ENCODE peak calls at places on chromosomes 16 and 17, in eight cellular contexts. One of them, this sample, is unnamed.

GRCh38 chr17:64243340-64243739 is 19.7 kb downstream of the TEX2 start:
- DNase-seq in RWPE1: no peak
- DNase-seq in GM03348: no peak
- DNase-seq in stimulated activated CD8-positive, alpha-beta memory T cell treated with anti-CD3 and anti-CD28 coated beads, Interleukin-15, amount 100 ng/mL, for 24 hours: no peak
- DNase-seq in aorta: no peak
- DNase-seq in HFFc6: no peak
- DNase-seq in NCI-H1930: no peak
- DNase-seq in M059J: no peak
- DNase-seq in this sample: no peak

GRCh38 chr16:67538666-67539101 is 10.1 kb downstream of the RIPOR1 start:
- DNase-seq in RWPE1: no peak
- DNase-seq in GM03348: no peak
- DNase-seq in stimulated activated CD8-positive, alpha-beta memory T cell treated with anti-CD3 and anti-CD28 coated beads, Interleukin-15, amount 100 ng/mL, for 24 hours: no peak
- DNase-seq in aorta: no peak
- DNase-seq in HFFc6: no peak
- DNase-seq in NCI-H1930: no peak
- DNase-seq in M059J: peak; percentile 68
- DNase-seq in this sample: no peak

GRCh38 chr16:77540656-77541055 is 105.8 kb upstream of the ADAMTS18 start:
- DNase-seq in RWPE1: no peak
- DNase-seq in GM03348: no peak
- DNase-seq in stimulated activated CD8-positive, alpha-beta memory T cell treated with anti-CD3 and anti-CD28 coated beads, Interleukin-15, amount 100 ng/mL, for 24 hours: no peak
- DNase-seq in aorta: no peak
- DNase-seq in HFFc6: no peak
- DNase-seq in NCI-H1930: no peak
- DNase-seq in M059J: peak; percentile 96
- DNase-seq in this sample: no peak

GRCh38 chr17:17425591-17425990 is 51.2 kb upstream of the MED9 start:
- DNase-seq in RWPE1: no peak
- DNase-seq in GM03348: no peak
- DNase-seq in stimulated activated CD8-positive, alpha-beta memory T cell treated with anti-CD3 and anti-CD28 coated beads, Interleukin-15, amount 100 ng/mL, for 24 hours: no peak
- DNase-seq in aorta: no peak
- DNase-seq in HFFc6: no peak
- DNase-seq in NCI-H1930: no peak
- DNase-seq in M059J: peak; percentile 71
- DNase-seq in this sample: no peak

GRCh38 chr16:62602790-62603189 is 566.6 kb upstream of the CDH8 start:
- DNase-seq in RWPE1: no peak
- DNase-seq in GM03348: no peak
- DNase-seq in stimulated activated CD8-positive, alpha-beta memory T cell treated with anti-CD3 and anti-CD28 coated beads, Interleukin-15, amount 100 ng/mL, for 24 hours: no peak
- DNase-seq in aorta: no peak
- DNase-seq in HFFc6: no peak
- DNase-seq in NCI-H1930: no peak
- DNase-seq in M059J: no peak
- DNase-seq in this sample: no peak

GRCh38 chr17:72122668-72123495 is 2.1 kb downstream of the SOX9 start:
- DNase-seq in RWPE1: peak; percentile 20
- DNase-seq in GM03348: peak; percentile 79
- DNase-seq in stimulated activated CD8-positive, alpha-beta memory T cell treated with anti-CD3 and anti-CD28 coated beads, Interleukin-15, amount 100 ng/mL, for 24 hours: no peak
- DNase-seq in aorta: peak; percentile 78
- DNase-seq in HFFc6: peak; percentile 15
- DNase-seq in NCI-H1930: no peak
- DNase-seq in M059J: no peak
- DNase-seq in this sample: no peak

GRCh38 chr16:13923703-13924298 is 3.8 kb downstream of the ERCC4 start:
- DNase-seq in RWPE1: peak; percentile 36
- DNase-seq in GM03348: peak; percentile 65
- DNase-seq in stimulated activated CD8-positive, alpha-beta memory T cell treated with anti-CD3 and anti-CD28 coated beads, Interleukin-15, amount 100 ng/mL, for 24 hours: no peak
- DNase-seq in aorta: no peak
- DNase-seq in HFFc6: peak; percentile 51
- DNase-seq in NCI-H1930: peak; percentile 44
- DNase-seq in M059J: peak; percentile 56
- DNase-seq in this sample: peak; percentile 22

GRCh38 chr16:49278944-49279725 is 2.5 kb downstream of the CBLN1 start:
- DNase-seq in RWPE1: no peak
- DNase-seq in GM03348: no peak
- DNase-seq in stimulated activated CD8-positive, alpha-beta memory T cell treated with anti-CD3 and anti-CD28 coated beads, Interleukin-15, amount 100 ng/mL, for 24 hours: no peak
- DNase-seq in aorta: no peak
- DNase-seq in HFFc6: no peak
- DNase-seq in NCI-H1930: no peak
- DNase-seq in M059J: no peak
- DNase-seq in this sample: no peak

GRCh38 chr17:58301504-58302150 is 20.9 kb upstream of the MPO start:
- DNase-seq in RWPE1: no peak
- DNase-seq in GM03348: no peak
- DNase-seq in stimulated activated CD8-positive, alpha-beta memory T cell treated with anti-CD3 and anti-CD28 coated beads, Interleukin-15, amount 100 ng/mL, for 24 hours: no peak
- DNase-seq in aorta: no peak
- DNase-seq in HFFc6: no peak
- DNase-seq in NCI-H1930: no peak
- DNase-seq in M059J: no peak
- DNase-seq in this sample: no peak

GRCh38 chr17:8138366-8138671 is 13.9 kb downstream of the PER1 start:
- DNase-seq in RWPE1: no peak
- DNase-seq in GM03348: no peak
- DNase-seq in stimulated activated CD8-positive, alpha-beta memory T cell treated with anti-CD3 and anti-CD28 coated beads, Interleukin-15, amount 100 ng/mL, for 24 hours: no peak
- DNase-seq in aorta: no peak
- DNase-seq in HFFc6: no peak
- DNase-seq in NCI-H1930: no peak
- DNase-seq in M059J: no peak
- DNase-seq in this sample: no peak

GRCh38 chr17:17749025-17749772 is 67.9 kb downstream of the RAI1 start:
- DNase-seq in RWPE1: no peak
- DNase-seq in GM03348: no peak
- DNase-seq in stimulated activated CD8-positive, alpha-beta memory T cell treated with anti-CD3 and anti-CD28 coated beads, Interleukin-15, amount 100 ng/mL, for 24 hours: no peak
- DNase-seq in aorta: no peak
- DNase-seq in HFFc6: no peak
- DNase-seq in NCI-H1930: no peak
- DNase-seq in M059J: no peak
- DNase-seq in this sample: no peak

GRCh38 chr17:559699-560378 is 154.8 kb downstream of the VPS53 start:
- DNase-seq in RWPE1: peak; percentile 62
- DNase-seq in GM03348: peak; percentile 87
- DNase-seq in stimulated activated CD8-positive, alpha-beta memory T cell treated with anti-CD3 and anti-CD28 coated beads, Interleukin-15, amount 100 ng/mL, for 24 hours: no peak
- DNase-seq in aorta: peak; percentile 76
- DNase-seq in HFFc6: peak; percentile 93
- DNase-seq in NCI-H1930: no peak
- DNase-seq in M059J: peak; percentile 97
- DNase-seq in this sample: no peak

GRCh38 chr17:78878871-78879270 is 24.1 kb downstream of the CEP295NL start:
- DNase-seq in RWPE1: no peak
- DNase-seq in GM03348: no peak
- DNase-seq in stimulated activated CD8-positive, alpha-beta memory T cell treated with anti-CD3 and anti-CD28 coated beads, Interleukin-15, amount 100 ng/mL, for 24 hours: no peak
- DNase-seq in aorta: no peak
- DNase-seq in HFFc6: no peak
- DNase-seq in NCI-H1930: no peak
- DNase-seq in M059J: no peak
- DNase-seq in this sample: no peak

GRCh38 chr16:48235058-48235555 is 9.0 kb upstream of the LONP2 start:
- DNase-seq in RWPE1: no peak
- DNase-seq in GM03348: no peak
- DNase-seq in stimulated activated CD8-positive, alpha-beta memory T cell treated with anti-CD3 and anti-CD28 coated beads, Interleukin-15, amount 100 ng/mL, for 24 hours: no peak
- DNase-seq in aorta: no peak
- DNase-seq in HFFc6: no peak
- DNase-seq in NCI-H1930: no peak
- DNase-seq in M059J: no peak
- DNase-seq in this sample: no peak

GRCh38 chr17:75625813-75626486 is 7.3 kb upstream of the SMIM5 start:
- DNase-seq in RWPE1: peak; percentile 32
- DNase-seq in GM03348: peak; percentile 69
- DNase-seq in stimulated activated CD8-positive, alpha-beta memory T cell treated with anti-CD3 and anti-CD28 coated beads, Interleukin-15, amount 100 ng/mL, for 24 hours: no peak
- DNase-seq in aorta: no peak
- DNase-seq in HFFc6: no peak
- DNase-seq in NCI-H1930: peak; percentile 40
- DNase-seq in M059J: no peak
- DNase-seq in this sample: no peak

GRCh38 chr17:64155751-64156544 is 26.0 kb upstream of the ERN1 start:
- DNase-seq in RWPE1: no peak
- DNase-seq in GM03348: no peak
- DNase-seq in stimulated activated CD8-positive, alpha-beta memory T cell treated with anti-CD3 and anti-CD28 coated beads, Interleukin-15, amount 100 ng/mL, for 24 hours: no peak
- DNase-seq in aorta: no peak
- DNase-seq in HFFc6: no peak
- DNase-seq in NCI-H1930: no peak
- DNase-seq in M059J: no peak
- DNase-seq in this sample: no peak

GRCh38 chr17:75473246-75473645 is 16.8 kb downstream of the TMEM94 start:
- DNase-seq in RWPE1: no peak
- DNase-seq in GM03348: no peak
- DNase-seq in stimulated activated CD8-positive, alpha-beta memory T cell treated with anti-CD3 and anti-CD28 coated beads, Interleukin-15, amount 100 ng/mL, for 24 hours: no peak
- DNase-seq in aorta: no peak
- DNase-seq in HFFc6: no peak
- DNase-seq in NCI-H1930: no peak
- DNase-seq in M059J: no peak
- DNase-seq in this sample: no peak

GRCh38 chr16:2039286-2040030 is 8.2 kb downstream of the NTHL1 start:
- DNase-seq in RWPE1: no peak
- DNase-seq in GM03348: peak; percentile 77
- DNase-seq in stimulated activated CD8-positive, alpha-beta memory T cell treated with anti-CD3 and anti-CD28 coated beads, Interleukin-15, amount 100 ng/mL, for 24 hours: no peak
- DNase-seq in aorta: no peak
- DNase-seq in HFFc6: peak; percentile 74
- DNase-seq in NCI-H1930: peak; percentile 26
- DNase-seq in M059J: peak; percentile 72
- DNase-seq in this sample: no peak

GRCh38 chr16:66662445-66663194 is 33.9 kb downstream of the CMTM4 start:
- DNase-seq in RWPE1: peak; percentile 53
- DNase-seq in GM03348: peak; percentile 60
- DNase-seq in stimulated activated CD8-positive, alpha-beta memory T cell treated with anti-CD3 and anti-CD28 coated beads, Interleukin-15, amount 100 ng/mL, for 24 hours: no peak
- DNase-seq in aorta: no peak
- DNase-seq in HFFc6: peak; percentile 30
- DNase-seq in NCI-H1930: no peak
- DNase-seq in M059J: peak; percentile 48
- DNase-seq in this sample: no peak

GRCh38 chr16:85564277-85565051 is 48.7 kb upstream of the GSE1 start:
- DNase-seq in RWPE1: no peak
- DNase-seq in GM03348: no peak
- DNase-seq in stimulated activated CD8-positive, alpha-beta memory T cell treated with anti-CD3 and anti-CD28 coated beads, Interleukin-15, amount 100 ng/mL, for 24 hours: no peak
- DNase-seq in aorta: no peak
- DNase-seq in HFFc6: no peak
- DNase-seq in NCI-H1930: no peak
- DNase-seq in M059J: no peak
- DNase-seq in this sample: no peak

GRCh38 chr17:28398280-28398981 is 7.6 kb downstream of the SLC46A1 start:
- DNase-seq in RWPE1: no peak
- DNase-seq in GM03348: no peak
- DNase-seq in stimulated activated CD8-positive, alpha-beta memory T cell treated with anti-CD3 and anti-CD28 coated beads, Interleukin-15, amount 100 ng/mL, for 24 hours: no peak
- DNase-seq in aorta: no peak
- DNase-seq in HFFc6: no peak
- DNase-seq in NCI-H1930: no peak
- DNase-seq in M059J: peak; percentile 27
- DNase-seq in this sample: no peak

GRCh38 chr16:18983565-18984424 is at the start of gene TMC7:
- DNase-seq in RWPE1: peak; percentile 86
- DNase-seq in GM03348: peak; percentile 94
- DNase-seq in stimulated activated CD8-positive, alpha-beta memory T cell treated with anti-CD3 and anti-CD28 coated beads, Interleukin-15, amount 100 ng/mL, for 24 hours: no peak
- DNase-seq in aorta: peak; percentile 93
- DNase-seq in HFFc6: peak; percentile 78
- DNase-seq in NCI-H1930: peak; percentile 88
- DNase-seq in M059J: peak; percentile 86
- DNase-seq in this sample: peak; percentile 27

GRCh38 chr16:89120281-89120680 is 26.6 kb downstream of the ACSF3 start:
- DNase-seq in RWPE1: no peak
- DNase-seq in GM03348: no peak
- DNase-seq in stimulated activated CD8-positive, alpha-beta memory T cell treated with anti-CD3 and anti-CD28 coated beads, Interleukin-15, amount 100 ng/mL, for 24 hours: no peak
- DNase-seq in aorta: no peak
- DNase-seq in HFFc6: no peak
- DNase-seq in NCI-H1930: no peak
- DNase-seq in M059J: no peak
- DNase-seq in this sample: no peak

GRCh38 chr17:58734040-58734439 is 21.6 kb upstream of the PPM1E start:
- DNase-seq in RWPE1: no peak
- DNase-seq in GM03348: no peak
- DNase-seq in stimulated activated CD8-positive, alpha-beta memory T cell treated with anti-CD3 and anti-CD28 coated beads, Interleukin-15, amount 100 ng/mL, for 24 hours: no peak
- DNase-seq in aorta: no peak
- DNase-seq in HFFc6: no peak
- DNase-seq in NCI-H1930: no peak
- DNase-seq in M059J: no peak
- DNase-seq in this sample: no peak

GRCh38 chr16:51166116-51166515 is 15.0 kb upstream of the SALL1 start:
- DNase-seq in RWPE1: no peak
- DNase-seq in GM03348: no peak
- DNase-seq in stimulated activated CD8-positive, alpha-beta memory T cell treated with anti-CD3 and anti-CD28 coated beads, Interleukin-15, amount 100 ng/mL, for 24 hours: no peak
- DNase-seq in aorta: no peak
- DNase-seq in HFFc6: no peak
- DNase-seq in NCI-H1930: no peak
- DNase-seq in M059J: peak; percentile 20
- DNase-seq in this sample: no peak

GRCh38 chr17:27976331-27976730 is 66.1 kb upstream of the NLK start:
- DNase-seq in RWPE1: no peak
- DNase-seq in GM03348: no peak
- DNase-seq in stimulated activated CD8-positive, alpha-beta memory T cell treated with anti-CD3 and anti-CD28 coated beads, Interleukin-15, amount 100 ng/mL, for 24 hours: no peak
- DNase-seq in aorta: no peak
- DNase-seq in HFFc6: no peak
- DNase-seq in NCI-H1930: no peak
- DNase-seq in M059J: peak; percentile 61
- DNase-seq in this sample: no peak

GRCh38 chr17:2624292-2624731 is 30.9 kb downstream of the PAFAH1B1 start:
- DNase-seq in RWPE1: no peak
- DNase-seq in GM03348: no peak
- DNase-seq in stimulated activated CD8-positive, alpha-beta memory T cell treated with anti-CD3 and anti-CD28 coated beads, Interleukin-15, amount 100 ng/mL, for 24 hours: no peak
- DNase-seq in aorta: no peak
- DNase-seq in HFFc6: no peak
- DNase-seq in NCI-H1930: no peak
- DNase-seq in M059J: no peak
- DNase-seq in this sample: no peak

GRCh38 chr17:80861892-80862291 is 129.7 kb upstream of the CHMP6 start:
- DNase-seq in RWPE1: peak; percentile 91
- DNase-seq in GM03348: no peak
- DNase-seq in stimulated activated CD8-positive, alpha-beta memory T cell treated with anti-CD3 and anti-CD28 coated beads, Interleukin-15, amount 100 ng/mL, for 24 hours: no peak
- DNase-seq in aorta: peak; percentile 78
- DNase-seq in HFFc6: no peak
- DNase-seq in NCI-H1930: no peak
- DNase-seq in M059J: no peak
- DNase-seq in this sample: peak; percentile 77

GRCh38 chr17:72931635-72932034 is 160.9 kb downstream of the SLC39A11 start:
- DNase-seq in RWPE1: no peak
- DNase-seq in GM03348: no peak
- DNase-seq in stimulated activated CD8-positive, alpha-beta memory T cell treated with anti-CD3 and anti-CD28 coated beads, Interleukin-15, amount 100 ng/mL, for 24 hours: no peak
- DNase-seq in aorta: no peak
- DNase-seq in HFFc6: no peak
- DNase-seq in NCI-H1930: no peak
- DNase-seq in M059J: no peak
- DNase-seq in this sample: no peak

GRCh38 chr17:47161988-47162622 is 27.0 kb downstream of the CDC27 start:
- DNase-seq in RWPE1: no peak
- DNase-seq in GM03348: no peak
- DNase-seq in stimulated activated CD8-positive, alpha-beta memory T cell treated with anti-CD3 and anti-CD28 coated beads, Interleukin-15, amount 100 ng/mL, for 24 hours: no peak
- DNase-seq in aorta: no peak
- DNase-seq in HFFc6: no peak
- DNase-seq in NCI-H1930: no peak
- DNase-seq in M059J: no peak
- DNase-seq in this sample: no peak

GRCh38 chr16:69563605-69564580 is 1.9 kb upstream of the NFAT5 start:
- DNase-seq in RWPE1: peak; percentile 23
- DNase-seq in GM03348: no peak
- DNase-seq in stimulated activated CD8-positive, alpha-beta memory T cell treated with anti-CD3 and anti-CD28 coated beads, Interleukin-15, amount 100 ng/mL, for 24 hours: no peak
- DNase-seq in aorta: no peak
- DNase-seq in HFFc6: peak; percentile 39
- DNase-seq in NCI-H1930: no peak
- DNase-seq in M059J: peak; percentile 35
- DNase-seq in this sample: no peak

GRCh38 chr17:73028311-73028755 is 64.2 kb downstream of the SLC39A11 start:
- DNase-seq in RWPE1: no peak
- DNase-seq in GM03348: peak; percentile 64
- DNase-seq in stimulated activated CD8-positive, alpha-beta memory T cell treated with anti-CD3 and anti-CD28 coated beads, Interleukin-15, amount 100 ng/mL, for 24 hours: no peak
- DNase-seq in aorta: no peak
- DNase-seq in HFFc6: no peak
- DNase-seq in NCI-H1930: no peak
- DNase-seq in M059J: no peak
- DNase-seq in this sample: no peak

GRCh38 chr17:6343736-6344135 is 91.2 kb downstream of the AIPL1 start:
- DNase-seq in RWPE1: no peak
- DNase-seq in GM03348: no peak
- DNase-seq in stimulated activated CD8-positive, alpha-beta memory T cell treated with anti-CD3 and anti-CD28 coated beads, Interleukin-15, amount 100 ng/mL, for 24 hours: no peak
- DNase-seq in aorta: no peak
- DNase-seq in HFFc6: no peak
- DNase-seq in NCI-H1930: no peak
- DNase-seq in M059J: no peak
- DNase-seq in this sample: no peak

GRCh38 chr16:89601906-89602272 is 11.6 kb upstream of the DPEP1 start:
- DNase-seq in RWPE1: no peak
- DNase-seq in GM03348: no peak
- DNase-seq in stimulated activated CD8-positive, alpha-beta memory T cell treated with anti-CD3 and anti-CD28 coated beads, Interleukin-15, amount 100 ng/mL, for 24 hours: no peak
- DNase-seq in aorta: no peak
- DNase-seq in HFFc6: no peak
- DNase-seq in NCI-H1930: no peak
- DNase-seq in M059J: peak; percentile 70
- DNase-seq in this sample: no peak